ENCODE peak calls at places on chromosomes 3 and 15, in six cellular contexts. Z, N, L, Y, C and G are unnamed samples.

GRCh38 chr15:37093480-37094410 is 6.6 kb downstream of the MEIS2 start:
- ATAC-seq in Z (no peak), N (no peak), L (no peak), Y (no peak), C (no peak), G (no peak)

GRCh38 chr15:62663547-62663946 is 379.0 kb upstream of the TPM1 start:
- ATAC-seq in Z (no peak), N (no peak), L (no peak), Y (no peak), C (no peak), G (no peak)

GRCh38 chr15:63223463-63223862 is 34.1 kb downstream of the RAB8B start:
- ATAC-seq in Z (no peak), N (peak), L (no peak), Y (peak), C (no peak), G (no peak)

GRCh38 chr3:65545429-65545828 is 493.3 kb downstream of the MAGI1 start:
- ATAC-seq in Z (no peak), N (no peak), L (no peak), Y (no peak), C (no peak), G (no peak)

GRCh38 chr3:64995857-64996564 is 308.2 kb upstream of the ADAMTS9 start:
- ATAC-seq in Z (no peak), N (peak), L (no peak), Y (no peak), C (peak), G (no peak)

GRCh38 chr3:17802993-17803392 is 60.6 kb upstream of the TBC1D5 start:
- ATAC-seq in Z (no peak), N (no peak), L (no peak), Y (no peak), C (no peak), G (no peak)

GRCh38 chr3:193711523-193711963 is 118.5 kb downstream of the OPA1 start:
- ATAC-seq in Z (no peak), N (no peak), L (no peak), Y (no peak), C (no peak), G (no peak)

GRCh38 chr3:44499149-44499898 is 21.9 kb upstream of the ZNF445 start:
- ATAC-seq in Z (no peak), N (no peak), L (no peak), Y (no peak), C (no peak), G (no peak)

GRCh38 chr3:126731044-126731443 is 27.0 kb downstream of the CHCHD6 start:
- ATAC-seq in Z (no peak), N (no peak), L (no peak), Y (peak), C (no peak), G (no peak)

GRCh38 chr3:45143673-45144670 is 2.2 kb downstream of the CDCP1 start:
- ATAC-seq in Z (no peak), N (peak), L (peak), Y (peak), C (no peak), G (no peak)

GRCh38 chr15:92068121-92068520 is 214.6 kb downstream of the SLCO3A1 start:
- ATAC-seq in Z (no peak), N (no peak), L (no peak), Y (peak), C (no peak), G (no peak)

GRCh38 chr3:121800906-121801305 is 34.0 kb downstream of the IQCB1 start:
- ATAC-seq in Z (no peak), N (no peak), L (no peak), Y (no peak), C (no peak), G (no peak)
- H3K27ac ChIP-seq in Z (no peak), N (no peak), L (no peak), Y (no peak), C (no peak), G (no peak)

DNA sequence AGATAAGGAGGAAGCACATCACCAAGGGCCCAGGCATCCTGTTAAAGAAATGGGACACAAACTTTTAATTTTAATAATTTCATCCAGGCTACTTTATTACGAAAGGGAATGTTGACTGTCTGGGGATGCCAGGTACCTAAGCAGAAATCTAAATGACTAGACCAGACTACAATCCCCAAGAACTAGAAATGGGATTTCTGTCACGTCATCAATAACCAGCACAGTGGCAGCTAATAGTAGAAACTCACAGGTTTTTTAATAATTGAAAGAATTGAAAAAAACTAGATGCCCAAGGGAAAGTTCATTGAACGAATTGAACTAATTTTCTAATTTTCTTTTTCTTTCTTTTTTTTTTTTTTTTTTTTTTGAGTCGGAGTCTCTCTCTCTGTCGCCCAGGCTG is 789.3 kb downstream of the IGSF11 start:
- ATAC-seq in Z (no peak), N (no peak), L (no peak), Y (no peak), C (no peak), G (no peak)
- H3K27ac ChIP-seq in Z (no peak), N (no peak), L (no peak), Y (no peak), C (no peak), G (no peak)

GRCh38 chr3:168249048-168249538 is 153.4 kb upstream of the GOLIM4 start:
- ATAC-seq in Z (no peak), N (peak), L (peak), Y (peak), C (peak), G (peak)
- H3K27ac ChIP-seq in Z (no peak), N (peak), L (peak), Y (no peak), C (no peak), G (peak)

GRCh38 chr3:150277444-150277843 is 130.7 kb upstream of the TSC22D2 start:
- ATAC-seq in Z (no peak), N (no peak), L (no peak), Y (no peak), C (no peak), G (no peak)
- H3K27ac ChIP-seq in Z (no peak), N (no peak), L (no peak), Y (no peak), C (no peak), G (no peak)

DNA sequence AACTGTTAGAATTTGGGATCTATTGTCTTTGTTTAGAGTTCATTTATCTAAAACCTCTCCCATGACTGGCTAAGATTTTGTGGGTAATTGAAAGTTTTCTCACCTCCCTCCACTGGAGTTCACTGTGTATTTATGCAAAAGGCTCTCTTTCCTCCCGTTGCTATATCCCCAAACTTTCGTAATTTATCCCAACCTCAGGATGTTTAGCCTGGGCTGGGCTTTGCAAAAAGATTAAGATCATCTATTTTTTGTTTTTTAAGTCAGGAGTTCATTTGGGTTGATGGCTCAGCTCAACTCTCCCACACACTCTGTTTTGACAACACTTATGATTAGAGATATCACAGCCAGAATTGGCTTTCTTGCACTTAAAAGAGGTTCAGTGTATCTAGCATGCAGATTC is 27.0 kb downstream of the SUCNR1 start:
- ATAC-seq in Z (no peak), N (no peak), L (no peak), Y (no peak), C (no peak), G (no peak)
- H3K27ac ChIP-seq in Z (no peak), N (no peak), L (no peak), Y (no peak), C (no peak), G (no peak)

DNA sequence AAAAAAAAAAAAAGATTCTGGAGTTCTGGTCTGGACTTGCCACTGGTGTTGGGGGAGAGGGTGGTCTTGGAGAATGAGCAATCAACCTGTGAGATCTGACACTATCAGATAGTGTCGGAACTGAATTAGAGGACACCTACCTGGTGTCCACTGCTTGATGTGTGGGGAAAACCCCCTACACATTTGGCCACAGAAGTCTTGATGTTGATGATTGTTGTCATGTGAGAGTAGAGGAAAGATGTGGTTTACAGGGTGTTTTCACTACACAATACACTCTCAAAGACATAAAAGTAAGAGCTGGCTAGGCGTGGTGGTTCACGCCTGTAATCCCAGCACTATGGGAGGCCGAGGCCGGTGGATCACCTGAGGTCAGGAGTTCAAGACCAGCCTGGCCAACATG is 36.9 kb upstream of the RAB7A start:
- ATAC-seq in Z (no peak), N (no peak), L (no peak), Y (no peak), C (no peak), G (no peak)
- H3K27ac ChIP-seq in Z (no peak), N (no peak), L (no peak), Y (no peak), C (no peak), G (no peak)

GRCh38 chr3:108414007-108414406 is 96.4 kb downstream of the MYH15 start:
- ATAC-seq in Z (no peak), N (peak), L (no peak), Y (peak), C (no peak), G (no peak)

GRCh38 chr3:108412351-108412750 is 98.0 kb downstream of the MYH15 start:
- ATAC-seq in Z (no peak), N (no peak), L (no peak), Y (no peak), C (no peak), G (no peak)

GRCh38 chr3:108420926-108421325 is 89.5 kb downstream of the MYH15 start:
- ATAC-seq in Z (no peak), N (no peak), L (no peak), Y (no peak), C (no peak), G (no peak)

GRCh38 chr3:108410531-108410984 is 99.8 kb downstream of the MYH15 start:
- ATAC-seq in Z (no peak), N (peak), L (peak), Y (peak), C (peak), G (no peak)

DNA sequence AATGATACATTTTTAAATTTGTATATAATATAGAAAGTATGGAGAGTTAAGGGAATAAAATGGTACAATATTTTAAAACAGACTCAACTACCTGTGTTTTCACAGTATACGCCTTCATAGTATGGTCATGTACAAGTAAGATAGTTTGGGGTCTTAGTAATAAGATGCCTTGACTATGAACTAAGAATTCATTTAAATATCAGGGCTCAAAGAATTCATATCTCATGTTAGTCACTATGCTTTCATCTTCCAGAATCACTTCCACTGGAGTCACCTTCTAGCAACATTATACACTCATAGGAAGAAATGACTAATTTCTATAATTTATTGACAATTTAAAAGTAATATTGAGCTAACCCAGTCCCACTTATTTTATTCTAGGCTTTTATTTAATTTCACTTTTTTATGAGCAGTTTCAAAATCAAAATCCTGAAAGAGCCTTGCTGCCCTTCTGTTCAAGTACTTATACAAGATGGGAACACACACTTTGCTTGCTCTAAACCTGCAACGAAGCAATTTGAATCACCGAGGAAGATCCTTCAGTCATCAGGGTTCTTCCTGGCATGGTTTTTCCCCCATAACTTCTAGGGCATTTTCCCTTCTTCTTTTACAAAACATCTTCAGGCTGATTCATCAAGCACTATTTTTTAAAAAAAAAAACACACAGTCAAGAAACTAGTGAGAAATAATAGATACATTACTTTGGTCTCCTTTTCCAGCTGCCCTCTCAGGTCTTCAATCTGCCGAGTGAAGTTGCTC is 94.1 kb downstream of the MYH15 start:
- ATAC-seq in Z (no peak), N (no peak), L (no peak), Y (no peak), C (no peak), G (no peak)
- H3K27ac ChIP-seq in Z (no peak), N (no peak), L (no peak), Y (no peak), C (no peak), G (no peak)

DNA sequence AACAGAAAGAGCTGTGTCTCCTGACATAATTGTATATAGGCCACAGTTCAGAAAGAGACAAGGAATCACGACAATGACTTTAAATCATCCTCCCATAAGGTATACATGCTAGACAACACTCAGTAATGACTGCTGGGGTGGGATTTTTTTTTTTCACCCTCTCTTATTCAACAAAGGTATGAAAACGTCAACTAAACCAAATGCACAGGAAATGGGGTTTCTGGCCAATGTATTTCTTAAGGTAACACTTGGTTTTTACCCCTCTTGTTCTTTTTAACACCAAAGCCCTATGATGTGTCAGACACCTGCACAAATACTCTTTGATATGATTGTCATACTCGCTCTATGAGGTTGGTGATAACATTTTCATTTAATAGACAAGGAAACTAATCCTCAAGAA is 78.3 kb downstream of the MCF2L2 start:
- ATAC-seq in Z (peak), N (no peak), L (no peak), Y (no peak), C (no peak), G (no peak)
- H3K27ac ChIP-seq in Z (peak), N (no peak), L (no peak), Y (no peak), C (no peak), G (no peak)

GRCh38 chr3:172316758-172317157 is 131.5 kb downstream of the GHSR start:
- ATAC-seq in Z (no peak), N (no peak), L (no peak), Y (no peak), C (no peak), G (no peak)

GRCh38 chr3:172315401-172316091 is 132.7 kb downstream of the GHSR start:
- ATAC-seq in Z (no peak), N (peak), L (peak), Y (peak), C (peak), G (no peak)

GRCh38 chr3:172317481-172317880 is 130.8 kb downstream of the GHSR start:
- ATAC-seq in Z (no peak), N (no peak), L (no peak), Y (no peak), C (no peak), G (no peak)

GRCh38 chr3:172319653-172320052 is 128.6 kb downstream of the GHSR start:
- ATAC-seq in Z (no peak), N (no peak), L (no peak), Y (no peak), C (peak), G (no peak)

GRCh38 chr3:172317984-172318383 is 130.3 kb downstream of the GHSR start:
- ATAC-seq in Z (no peak), N (peak), L (peak), Y (peak), C (peak), G (peak)
- H3K27ac ChIP-seq in Z (no peak), N (peak), L (peak), Y (peak), C (peak), G (peak)

GRCh38 chr15:99476413-99477222 is 89.2 kb upstream of the MEF2A start:
- ATAC-seq in Z (peak), N (peak), L (peak), Y (peak), C (peak), G (peak)

GRCh38 chr15:99474041-99474906 is 91.5 kb upstream of the MEF2A start:
- ATAC-seq in Z (no peak), N (peak), L (peak), Y (peak), C (peak), G (no peak)

GRCh38 chr15:99472416-99473145 is 93.2 kb upstream of the MEF2A start:
- ATAC-seq in Z (peak), N (no peak), L (no peak), Y (no peak), C (no peak), G (no peak)

GRCh38 chr15:99475754-99476412 is 89.9 kb upstream of the MEF2A start:
- ATAC-seq in Z (no peak), N (no peak), L (no peak), Y (no peak), C (no peak), G (no peak)

GRCh38 chr15:99474981-99475753 is 90.6 kb upstream of the MEF2A start:
- ATAC-seq in Z (no peak), N (peak), L (no peak), Y (peak), C (no peak), G (peak)
- H3K27ac ChIP-seq in Z (no peak), N (peak), L (peak), Y (peak), C (peak), G (peak)